ENCODE peak calls at places on chromosome 5, in six cellular contexts. N is IMR-90; V is stimulated activated CD8-positive, alpha-beta memory T cell treated with anti-CD3 and anti-CD28 coated beads, Interleukin-4, amount 100 ng/mL, for 1 hour; W is H9; K is fibroblast of gingiva; T is RWPE1. X is an unnamed sample.

GRCh38 chr5:56319281-56320242 is 86.4 kb upstream of the ANKRD55 start:
- DNase-seq in K (no peak), V (no peak), T (peak), W (no peak), N (peak), X (peak)

GRCh38 chr5:15320896-15321295 is 179.1 kb upstream of the FBXL7 start:
- DNase-seq in V (no peak), N (no peak), W (no peak), K (no peak), T (no peak), X (no peak)

GRCh38 chr5:139481122-139481533 is 1.4 kb downstream of the STING1 start:
- DNase-seq in V (no peak), T (no peak), W (no peak), N (no peak), K (no peak), X (peak)

GRCh38 chr5:159657766-159658165 is 258.5 kb upstream of the ADRA1B start:
- DNase-seq in N (no peak), W (no peak), K (no peak), T (no peak), V (no peak), X (no peak)

GRCh38 chr5:173321886-173322285 is 6.3 kb downstream of the STC2 start:
- DNase-seq in V (no peak), N (peak), W (no peak), K (peak), T (no peak), X (no peak)

GRCh38 chr5:113213551-113213971 is 221.2 kb downstream of the TSSK1B start:
- DNase-seq in V (no peak), T (no peak), K (no peak), N (no peak), W (no peak), X (no peak)

GRCh38 chr5:169655353-169655752 is 18.3 kb downstream of the DOCK2 start:
- DNase-seq in V (no peak), W (no peak), T (no peak), K (no peak), N (no peak), X (no peak)

GRCh38 chr5:57780306-57780958 is 297.8 kb upstream of the ACTBL2 start:
- DNase-seq in V (no peak), N (peak), W (peak), T (no peak), K (no peak), X (no peak)

GRCh38 chr5:118611332-118611945 is 376.9 kb downstream of the DTWD2 start:
- DNase-seq in K (peak), W (peak), T (peak), V (no peak), N (peak), X (peak)

GRCh38 chr5:143758750-143759149 is 53.2 kb upstream of the HMHB1 start:
- DNase-seq in W (no peak), T (no peak), N (peak), V (no peak), K (peak), X (no peak)

GRCh38 chr5:61332891-61333350 is 863 bp downstream of the ZSWIM6 start:
- DNase-seq in K (peak), W (peak), N (peak), T (peak), V (no peak), X (peak)

GRCh38 chr5:17127743-17128231 is 89.6 kb upstream of the BASP1 start:
- DNase-seq in N (peak), T (peak), W (no peak), V (no peak), K (peak), X (peak)

GRCh38 chr5:31449175-31449574 is 82.7 kb downstream of the DROSHA start:
- DNase-seq in N (peak), V (no peak), W (no peak), T (no peak), K (peak), X (no peak)

GRCh38 chr5:3594514-3595101 is 1.0 kb upstream of the IRX1 start:
- DNase-seq in V (no peak), N (no peak), T (no peak), W (peak), K (no peak), X (peak)

GRCh38 chr5:23139338-23140171 is 286.4 kb upstream of the CDH12 start:
- DNase-seq in W (no peak), V (no peak), T (peak), N (peak), K (peak), X (peak)

GRCh38 chr5:177472460-177473441 is 683 bp downstream of the DBN1 start:
- DNase-seq in V (no peak), T (no peak), K (no peak), N (no peak), W (no peak), X (no peak)

GRCh38 chr5:139828207-139828895 is 32.7 kb downstream of the PSD2 start:
- DNase-seq in W (no peak), T (no peak), V (no peak), N (no peak), K (no peak), X (no peak)

GRCh38 chr5:113487779-113488644 is at the start of gene MCC:
- DNase-seq in N (peak), K (peak), V (no peak), T (peak), W (peak), X (peak)

GRCh38 chr5:110909415-110909814 is 162.1 kb upstream of the TSLP start:
- DNase-seq in K (no peak), N (no peak), T (no peak), W (no peak), V (no peak), X (no peak)

GRCh38 chr5:138953370-138954256 is 78.5 kb upstream of the LRRTM2 start:
- DNase-seq in V (no peak), T (peak), W (no peak), K (peak), N (peak), X (peak)

GRCh38 chr5:6837519-6838110 is 124.4 kb downstream of the TENT4A start:
- DNase-seq in N (no peak), K (no peak), W (no peak), T (no peak), V (no peak), X (no peak)

GRCh38 chr5:132510076-132510475 is 19.5 kb upstream of the IRF1 start:
- DNase-seq in K (peak), W (no peak), T (peak), N (peak), V (no peak), X (peak)

GRCh38 chr5:57513785-57514184 is 31.2 kb upstream of the ACTBL2 start:
- DNase-seq in W (no peak), N (no peak), V (no peak), K (no peak), T (no peak), X (no peak)

GRCh38 chr5:191036-191948 is at the start of gene LRRC14B:
- DNase-seq in W (no peak), V (no peak), T (no peak), K (no peak), N (no peak), X (no peak)

GRCh38 chr5:54713923-54714581 is 196.5 kb downstream of the SNX18 start:
- DNase-seq in V (no peak), T (no peak), K (no peak), W (no peak), N (peak), X (no peak)

GRCh38 chr5:177496111-177497010 is 1.0 kb downstream of the PDLIM7 start:
- DNase-seq in W (peak), N (peak), V (no peak), K (peak), T (peak), X (peak)

GRCh38 chr5:61280205-61280604 is 51.9 kb upstream of the ZSWIM6 start:
- DNase-seq in N (peak), W (no peak), V (no peak), K (peak), T (peak), X (peak)

GRCh38 chr5:8813180-8813579 is 732.7 kb downstream of the SEMA5A start:
- DNase-seq in N (no peak), K (no peak), V (no peak), W (no peak), T (no peak), X (no peak)

GRCh38 chr5:43469671-43470396 is 13.8 kb downstream of the TMEM267 start:
- DNase-seq in K (no peak), N (no peak), V (no peak), W (no peak), T (no peak), X (peak)

GRCh38 chr5:21810737-21811316 is 1042.3 kb downstream of the CDH12 start:
- DNase-seq in V (no peak), K (no peak), W (no peak), N (peak), T (peak), X (peak)

GRCh38 chr5:134135091-134135655 is 20.7 kb downstream of the TCF7 start:
- DNase-seq in W (peak), T (no peak), V (no peak), N (no peak), K (no peak), X (no peak)

GRCh38 chr5:40796487-40796889 is 1.7 kb downstream of the PRKAA1 start:
- DNase-seq in K (peak), W (no peak), V (no peak), N (peak), T (no peak), X (peak)